ENCODE peak calls at places on chromosomes 11 and 22, in ten cellular contexts. V is BJ; U is HuH-7.5; S is substantia nigra; X is iPS-NIHi11; Q is bronchial epithelial cell; I is suprapubic skin; B is amniotic stem cell; J is prostate gland; Z is activated naive CD8-positive, alpha-beta T cell treated with anti-CD3 and anti-CD28 coated beads, Interleukin-2, amount 10 ng/mL, durations not matched to agents 7 days and 5 days. M is an unnamed sample.

GRCh38 chr11:34623463-34623862 is 2.6 kb downstream of the EHF start:
- DNase-seq in V (no peak), U (no peak), S (no peak), X (no peak), Q (no peak), I (no peak), B (no peak), J (no peak), Z (no peak), M (no peak)

GRCh38 chr11:66653123-66653522 is 14.6 kb downstream of the RBM4 start:
- DNase-seq in V (no peak), U (no peak), S (no peak), X (no peak), Q (peak), I (no peak), B (no peak), J (no peak), Z (no peak), M (no peak)

GRCh38 chr22:29080061-29080975 is 7.5 kb downstream of the KREMEN1 start:
- DNase-seq in V (no peak), U (no peak), S (no peak), X (no peak), Q (peak), I (peak), B (peak), J (peak), Z (no peak), M (no peak)

GRCh38 chr11:123381817-123382554 is 48.1 kb upstream of the GRAMD1B start:
- DNase-seq in V (no peak), U (no peak), S (no peak), X (no peak), Q (no peak), I (no peak), B (no peak), J (no peak), Z (peak), M (no peak)

GRCh38 chr22:24731786-24732185 is 42.7 kb downstream of the PIWIL3 start:
- DNase-seq in V (no peak), U (no peak), S (no peak), X (no peak), Q (peak), I (no peak), B (no peak), J (no peak), Z (no peak), M (no peak)

GRCh38 chr11:61009392-61010275 is 38.2 kb downstream of the CD6 start:
- DNase-seq in V (no peak), U (no peak), S (no peak), X (no peak), Q (no peak), I (no peak), B (no peak), J (no peak), Z (no peak), M (no peak)

GRCh38 chr11:112526699-112527410 is 266.2 kb upstream of the PLET1 start:
- DNase-seq in V (no peak), U (no peak), S (no peak), X (no peak), Q (peak), I (no peak), B (no peak), J (no peak), Z (no peak), M (no peak)

GRCh38 chr22:38350444-38351359 is 33.5 kb upstream of the CSNK1E start:
- DNase-seq in V (no peak), U (no peak), S (no peak), X (peak), Q (no peak), I (no peak), B (no peak), J (no peak), Z (peak), M (no peak)

GRCh38 chr11:109421981-109422590 is at the start of gene C11orf87:
- DNase-seq in V (no peak), U (no peak), S (no peak), X (peak), Q (no peak), I (no peak), B (no peak), J (no peak), Z (no peak), M (no peak)

GRCh38 chr11:125167292-125167953 is 2.9 kb downstream of the PKNOX2 start:
- DNase-seq in V (no peak), U (no peak), S (no peak), X (peak), Q (no peak), I (no peak), B (no peak), J (no peak), Z (no peak), M (no peak)

GRCh38 chr11:117909611-117910382 is 19.4 kb downstream of the TMPRSS13 start:
- DNase-seq in V (no peak), U (no peak), S (no peak), X (no peak), Q (no peak), I (peak), B (no peak), J (no peak), Z (peak), M (no peak)

GRCh38 chr22:37985751-37986281 is 1.5 kb upstream of the SOX10 start:
- DNase-seq in V (no peak), U (no peak), S (peak), X (no peak), Q (no peak), I (no peak), B (no peak), J (no peak), Z (no peak), M (no peak)

GRCh38 chr11:83051760-83052671 is 19.7 kb downstream of the RAB30 start:
- DNase-seq in V (peak), U (no peak), S (no peak), X (no peak), Q (peak), I (no peak), B (peak), J (peak), Z (no peak), M (no peak)

GRCh38 chr11:134359646-134360045 is 27.9 kb downstream of the GLB1L2 start:
- DNase-seq in V (no peak), U (no peak), S (no peak), X (no peak), Q (no peak), I (peak), B (no peak), J (no peak), Z (no peak), M (no peak)

GRCh38 chr22:35400335-35400680 is 368 bp downstream of the MCM5 start:
- DNase-seq in V (no peak), U (no peak), S (no peak), X (no peak), Q (no peak), I (no peak), B (no peak), J (no peak), Z (no peak), M (no peak)

GRCh38 chr11:34251640-34251980 is 106.2 kb downstream of the ABTB2 start:
- DNase-seq in V (no peak), U (no peak), S (no peak), X (no peak), Q (peak), I (no peak), B (no peak), J (no peak), Z (no peak), M (no peak)

GRCh38 chr11:125239585-125240331 is 75.2 kb downstream of the PKNOX2 start:
- DNase-seq in V (no peak), U (no peak), S (no peak), X (peak), Q (no peak), I (no peak), B (no peak), J (no peak), Z (no peak), M (no peak)

GRCh38 chr11:2737226-2737590 is 37.4 kb upstream of the KCNQ1OT1 start:
- DNase-seq in V (no peak), U (no peak), S (no peak), X (no peak), Q (no peak), I (no peak), B (no peak), J (no peak), Z (no peak), M (no peak)

GRCh38 chr11:46912526-46913150 is 5.7 kb downstream of the LRP4 start:
- DNase-seq in V (no peak), U (no peak), S (no peak), X (peak), Q (peak), I (no peak), B (no peak), J (no peak), Z (no peak), M (no peak)

GRCh38 chr11:102946237-102946636 is 9.3 kb downstream of the MMP13 start:
- DNase-seq in V (no peak), U (no peak), S (no peak), X (no peak), Q (peak), I (no peak), B (no peak), J (no peak), Z (no peak), M (no peak)

GRCh38 chr11:113519989-113520613 is 44.9 kb upstream of the DRD2 start:
- DNase-seq in V (no peak), U (no peak), S (no peak), X (no peak), Q (no peak), I (no peak), B (no peak), J (no peak), Z (no peak), M (no peak)